ENCODE peak calls at places on chromosomes 7 and 10, in four cellular contexts. E is PC-3, M is MM.1S, R is A549. N is an unnamed sample.

GRCh38 chr7:20542594-20542993 is 72.9 kb upstream of the ABCB5 start:
- DNase-seq in E (peak; percentile 78), M (no peak), R (no peak), N (no peak)

GRCh38 chr7:149809215-149809614 is 29.0 kb upstream of the ZNF862 start:
- DNase-seq in E (no peak), M (no peak), R (no peak), N (no peak)

GRCh38 chr10:81843042-81843441 is 32.0 kb upstream of the NRG3 start:
- DNase-seq in E (no peak), M (peak; percentile 26), R (no peak), N (no peak)

GRCh38 chr7:130900471-130901076 is 166.6 kb upstream of the KLF14 start:
- DNase-seq in E (peak; percentile 31), M (no peak), R (no peak), N (no peak)

GRCh38 chr10:57102234-57102633 is 741.2 kb upstream of the ZWINT start:
- DNase-seq in E (no peak), M (no peak), R (no peak), N (no peak)

GRCh38 chr10:116836087-116836486 is 13.2 kb upstream of the ENO4 start:
- DNase-seq in E (no peak), M (no peak), R (no peak), N (no peak)

GRCh38 chr10:101282937-101283336 is 53.7 kb upstream of the LBX1 start:
- DNase-seq in E (no peak), M (no peak), R (no peak), N (no peak)

GRCh38 chr10:34775044-34775637 is 40.0 kb downstream of the PARD3 start:
- DNase-seq in E (no peak), M (no peak), R (no peak), N (no peak)

GRCh38 chr10:124263726-124264125 is 155.0 kb downstream of the OAT start:
- DNase-seq in E (no peak), M (no peak), R (no peak), N (no peak)

GRCh38 chr7:137681657-137682562 is 164.9 kb downstream of the DGKI start:
- DNase-seq in E (peak; percentile 69), M (no peak), R (no peak), N (no peak)

GRCh38 chr10:113020425-113020753 is 70.3 kb downstream of the TCF7L2 start:
- DNase-seq in E (no peak), M (no peak), R (no peak), N (no peak)
- H3K4me1 ChIP-seq in E (no peaks in the 10 kb centered on the region), M (no peaks in the 10 kb centered on the region), R (peaks cover 55% of the 10 kb centered on the region), N (no peaks in the 10 kb centered on the region)

GRCh38 chr10:113177936-113178335 is 227.9 kb downstream of the TCF7L2 start:
- DNase-seq in E (no peak), M (no peak), R (no peak), N (no peak)

GRCh38 chr10:113179966-113180365 is 229.9 kb downstream of the TCF7L2 start:
- DNase-seq in E (no peak), M (no peak), R (no peak), N (no peak)

GRCh38 chr10:113179270-113179669 is 229.2 kb downstream of the TCF7L2 start:
- DNase-seq in E (no peak), M (no peak), R (no peak), N (no peak)

GRCh38 chr10:113178771-113179170 is 228.7 kb downstream of the TCF7L2 start:
- DNase-seq in E (no peak), M (no peak), R (no peak), N (no peak)

GRCh38 chr10:113180401-113181154 is 230.5 kb downstream of the TCF7L2 start:
- DNase-seq in E (no peak), M (no peak), R (no peak), N (no peak)
- H3K4me2 ChIP-seq in E (no peak overlapping the region), M (no peak overlapping the region), R (no peak overlapping the region), N (no peak overlapping the region)

GRCh38 chr7:36167403-36168050 is 14.5 kb downstream of the EEPD1 start:
- DNase-seq in E (no peak), M (no peak), R (no peak), N (no peak)
- H3K4me1 ChIP-seq in E (peaks cover 15% of the 10 kb centered on the region), M (no peaks in the 10 kb centered on the region), R (peaks cover 3% of the 10 kb centered on the region), N (no peaks in the 10 kb centered on the region)

DNA sequence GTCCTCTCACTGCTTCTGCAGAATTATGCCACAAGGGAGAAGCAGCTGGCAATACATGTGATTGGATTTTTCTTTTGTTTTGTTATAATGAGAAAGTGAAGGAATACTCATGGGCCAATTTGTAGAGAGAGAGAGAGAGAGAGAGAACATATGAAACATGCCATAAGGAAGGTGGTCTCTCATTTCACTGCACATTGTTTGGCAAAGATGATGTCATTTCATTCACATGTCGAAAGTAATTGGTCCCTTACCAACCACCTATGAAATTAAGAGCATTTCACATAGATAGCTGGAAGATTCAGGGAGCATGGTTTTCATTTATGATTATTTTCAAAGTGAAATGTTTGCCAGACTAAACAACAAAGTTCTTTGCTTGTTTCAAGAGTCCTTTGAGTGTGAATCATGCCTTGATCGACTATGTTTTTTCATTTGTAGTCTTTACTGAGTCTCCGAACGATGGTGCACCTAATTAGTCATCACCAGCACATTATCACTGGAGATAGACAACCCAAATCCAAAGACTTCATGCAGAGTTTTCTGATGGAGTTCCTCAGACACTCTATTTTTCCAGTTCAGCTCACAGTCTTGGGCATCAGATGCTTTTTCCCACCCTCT is 130.1 kb upstream of the ZEB1 start:
- DNase-seq in E (no peak), M (no peak), R (no peak), N (no peak)
- H3K4me2 ChIP-seq in E (no peak overlapping the region), M (no peak overlapping the region), R (no peak overlapping the region), N (no peak overlapping the region)

DNA sequence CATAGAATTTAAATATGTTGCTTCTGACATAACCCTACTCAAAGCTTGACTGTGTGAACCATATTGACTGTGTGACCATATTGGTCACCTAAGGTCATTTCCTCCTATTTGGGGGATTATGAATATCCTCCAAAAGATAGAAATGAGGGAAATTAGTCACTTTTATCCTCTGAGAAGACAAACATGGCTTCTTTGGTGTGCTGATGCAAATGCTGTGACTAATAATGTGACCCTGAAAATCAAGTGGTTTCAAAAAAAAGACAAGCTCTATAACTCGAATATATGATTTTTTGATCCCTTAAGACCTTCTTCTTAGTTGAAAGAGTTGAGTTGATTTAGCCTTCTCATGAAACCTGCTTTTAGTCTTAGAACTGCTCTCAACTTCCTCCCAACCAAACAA is 28.0 kb downstream of the IFIT5 start:
- DNase-seq in E (no peak), M (no peak), R (no peak), N (no peak)
- H3K4me1 ChIP-seq in E (no peaks in the 10 kb centered on the region), M (no peaks in the 10 kb centered on the region), R (no peaks in the 10 kb centered on the region), N (no peaks in the 10 kb centered on the region)

N was measured in keratinocyte.